ENCODE peak calls at places on chromosomes 5 and 9, in four cellular contexts. K is prostate gland, A is H1, G is body of pancreas. N is an unnamed sample. For H3K27me3 and H3K36me3, the result is how much of the 10 kb centered on the place peaks cover.

GRCh38 chr5:141716009-141716408 is 34.0 kb upstream of the ARAP3 start:
- DNase-seq in G (no peak), K (peak), A (no peak), N (no peak)

GRCh38 chr5:4576161-4576748 is 563.9 kb upstream of the ADAMTS16 start:
- DNase-seq in G (no peak), A (no peak), K (no peak), N (no peak)

GRCh38 chr9:6184749-6185645 is 30.6 kb upstream of the IL33 start:
- DNase-seq in G (peak), K (no peak), A (no peak), N (no peak)

GRCh38 chr9:93907551-93908199 is 47.5 kb downstream of the BARX1 start:
- DNase-seq in G (no peak), K (no peak), A (no peak), N (no peak)

GRCh38 chr9:129514891-129515290 is 106.0 kb downstream of the C9orf50 start:
- DNase-seq in K (no peak), G (no peak), A (no peak), N (no peak)

GRCh38 chr5:10789726-10790125 is 28.7 kb upstream of the DAP start:
- DNase-seq in G (no peak), K (no peak), A (no peak), N (no peak)

GRCh38 chr5:125823572-125823971 is 599.6 kb upstream of the GRAMD2B start:
- DNase-seq in G (no peak), K (no peak), A (no peak), N (no peak)

GRCh38 chr9:112180387-112180881 is 5.3 kb upstream of the SUSD1 start:
- DNase-seq in K (no peak), G (no peak), A (no peak), N (no peak)

GRCh38 chr9:98908897-98909634 is 34.6 kb upstream of the COL15A1 start:
- DNase-seq in A (no peak), K (no peak), G (no peak), N (no peak)

GRCh38 chr9:33719581-33720374 is 75.6 kb upstream of the PRSS3 start:
- DNase-seq in K (no peak), A (no peak), G (no peak), N (no peak)

GRCh38 chr5:103259705-103260355 is 1.3 kb downstream of the MACIR start:
- DNase-seq in A (no peak), G (no peak), K (no peak), N (no peak)

GRCh38 chr5:103258957-103259704 is 568 bp downstream of the MACIR start:
- DNase-seq in G (peak), A (no peak), K (peak), N (peak)

GRCh38 chr5:103260951-103261350 is 2.4 kb downstream of the MACIR start:
- DNase-seq in K (no peak), G (no peak), A (no peak), N (no peak)

GRCh38 chr5:103256178-103256577 is 2.4 kb upstream of the MACIR start:
- DNase-seq in A (no peak), G (peak), K (no peak), N (no peak)

GRCh38 chr5:103258368-103258956 is at the start of gene MACIR:
- DNase-seq in A (peak), K (peak), G (peak), N (peak)
- TF ChIP-seq POLR2A in A (peak), K (peak), G (peak), N (peak)

DNA sequence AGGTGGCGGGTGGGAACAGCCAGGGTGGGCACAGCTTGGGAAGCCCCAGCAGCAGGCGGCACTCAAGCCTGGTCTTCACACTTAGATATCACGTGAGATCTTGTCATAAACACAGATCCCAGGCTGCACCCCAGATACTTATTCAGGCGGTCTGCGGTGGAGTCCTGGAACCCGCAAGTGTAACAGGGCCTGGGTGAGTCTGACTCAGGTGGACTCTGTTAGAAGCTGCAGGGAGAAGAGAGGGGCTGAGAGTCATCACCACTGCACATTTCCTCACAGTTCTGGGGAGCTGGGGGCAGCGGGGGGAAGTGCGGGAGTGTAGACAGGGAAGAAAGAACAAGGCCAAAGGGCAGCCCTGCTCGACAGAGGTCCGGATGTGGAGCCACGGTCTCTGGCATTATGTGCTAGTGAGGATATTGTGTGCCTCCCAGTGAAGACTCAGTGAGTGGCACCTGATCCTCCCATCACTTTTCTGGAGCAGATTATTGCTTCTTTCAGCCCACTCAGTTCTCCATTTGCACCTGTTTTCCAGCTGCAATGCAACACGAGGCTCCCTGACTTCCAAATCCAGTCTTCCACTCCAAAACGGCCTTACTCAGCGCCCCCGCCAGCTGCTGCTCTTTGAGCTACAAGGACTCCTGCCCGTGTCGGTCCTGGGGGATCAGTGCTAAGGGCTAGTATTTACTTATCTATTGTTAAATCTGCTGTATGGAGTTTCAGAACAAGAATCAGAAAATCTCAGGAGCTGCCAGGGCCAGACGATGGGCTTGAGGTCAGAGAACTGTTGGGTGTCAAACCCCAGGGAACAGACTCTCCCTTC is 44.3 kb downstream of the OR2V1 start:
- DNase-seq in A (no peak), K (no peak), G (no peak), N (no peak)
- H3K27me3 ChIP-seq in A (under half), K (under half), G (under half), N (under half)

DNA sequence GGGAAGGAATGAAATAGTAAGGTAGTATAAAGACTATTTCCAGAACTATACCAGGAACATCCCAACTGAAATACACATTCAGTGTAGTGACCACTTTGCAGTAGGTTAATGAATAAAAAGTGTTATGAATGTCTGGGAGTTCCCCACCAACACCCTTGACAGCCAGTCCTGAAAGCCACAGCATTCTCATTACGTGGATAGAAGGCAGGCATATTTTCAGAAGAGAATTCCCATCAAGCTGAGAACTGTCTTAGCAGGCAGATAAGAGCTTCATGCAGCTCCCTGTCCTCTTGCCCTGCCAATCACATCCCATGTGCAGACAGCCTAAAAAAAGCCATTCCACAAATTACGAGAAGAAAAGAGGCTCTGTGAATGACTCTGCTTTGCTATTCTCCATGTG is 695.0 kb downstream of the DTWD2 start:
- DNase-seq in A (no peak), K (no peak), G (no peak), N (no peak)
- H3K36me3 ChIP-seq in A (under half), K (under half), G (under half), N (under half)

DNA sequence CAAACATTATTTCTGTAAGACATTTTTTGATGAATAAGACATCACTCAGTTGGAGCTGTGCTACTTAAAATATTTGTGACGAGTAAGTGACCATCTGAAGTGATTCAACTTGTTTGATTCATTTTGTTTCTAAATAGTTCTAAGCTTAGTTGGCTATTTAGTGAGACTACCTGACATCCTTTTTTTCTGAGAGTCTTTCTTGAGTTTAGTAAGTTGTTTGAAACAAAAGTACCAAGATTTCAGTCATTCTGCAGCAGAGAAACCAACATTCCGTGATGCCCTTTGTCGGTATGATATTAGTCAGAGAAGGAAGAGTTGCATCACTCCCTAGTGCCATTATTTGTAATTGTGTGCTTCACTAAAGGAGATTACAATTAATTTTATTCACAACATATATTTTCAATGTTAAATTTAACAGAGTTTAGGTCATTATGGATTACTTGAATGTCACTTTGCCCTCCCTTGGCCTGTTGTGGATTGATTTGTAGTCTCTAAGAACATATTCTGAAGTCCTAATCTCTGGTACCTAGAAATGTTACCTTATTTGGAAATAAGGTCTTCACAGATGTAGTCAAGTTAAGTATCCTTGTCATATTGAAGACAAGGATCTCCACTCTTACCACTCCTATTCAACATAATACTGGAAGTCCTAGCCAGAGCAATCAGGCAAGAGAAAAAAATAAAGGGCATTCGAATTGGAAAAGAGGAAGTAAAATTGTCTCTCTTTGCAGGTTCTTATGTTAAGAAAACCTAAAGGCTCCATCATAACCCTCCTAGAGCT is 212.2 kb downstream of the PCSK1 start:
- DNase-seq in G (no peak), K (no peak), A (no peak), N (no peak)
- TF ChIP-seq POLR2A in G (no peak), K (no peak), A (no peak), N (no peak)

DNA sequence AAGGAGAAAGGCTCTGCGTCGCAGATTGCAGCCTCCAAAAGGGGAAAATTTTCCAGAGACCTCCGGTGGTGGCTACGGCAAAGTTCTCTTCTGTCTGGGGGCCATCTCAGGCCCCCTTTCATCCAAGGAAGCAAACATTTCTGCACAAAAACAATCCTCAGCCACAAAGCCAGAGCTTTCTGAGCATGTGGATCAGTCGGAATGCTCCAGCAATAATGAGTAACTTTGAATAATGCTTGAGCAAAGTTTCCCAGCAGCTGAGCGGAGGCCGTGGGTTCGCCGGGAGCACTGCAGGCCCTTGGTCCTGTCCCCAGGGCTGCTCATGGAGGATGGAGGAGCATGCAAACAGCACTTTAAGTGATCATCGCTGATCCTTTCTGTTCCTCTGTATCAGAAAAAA is 60.2 kb upstream of the UNC5A start:
- DNase-seq in G (no peak), A (no peak), K (no peak), N (no peak)
- H3K27me3 ChIP-seq in G (under half), A (under half), K (under half), N (under half)

GRCh38 chr9:38259519-38260218 is 132.8 kb upstream of the ALDH1B1 start:
- DNase-seq in G (no peak), A (no peak), K (no peak), N (no peak)
- H3K36me3 ChIP-seq in G (under half), A (under half), K (under half), N (under half)

GRCh38 chr9:122936464-122936863 is 4.4 kb upstream of the RABGAP1 start:
- DNase-seq in G (no peak), K (no peak), A (no peak), N (no peak)

GRCh38 chr9:122930933-122931850 is at the start of gene ZBTB26:
- DNase-seq in K (peak), G (peak), A (peak), N (peak)

GRCh38 chr9:122930541-122930932 is 775 bp downstream of the ZBTB26 start:
- DNase-seq in A (no peak), G (no peak), K (no peak), N (no peak)

GRCh38 chr9:122929803-122930354 is 1.4 kb downstream of the ZBTB26 start:
- DNase-seq in K (no peak), A (no peak), G (no peak), N (no peak)

DNA sequence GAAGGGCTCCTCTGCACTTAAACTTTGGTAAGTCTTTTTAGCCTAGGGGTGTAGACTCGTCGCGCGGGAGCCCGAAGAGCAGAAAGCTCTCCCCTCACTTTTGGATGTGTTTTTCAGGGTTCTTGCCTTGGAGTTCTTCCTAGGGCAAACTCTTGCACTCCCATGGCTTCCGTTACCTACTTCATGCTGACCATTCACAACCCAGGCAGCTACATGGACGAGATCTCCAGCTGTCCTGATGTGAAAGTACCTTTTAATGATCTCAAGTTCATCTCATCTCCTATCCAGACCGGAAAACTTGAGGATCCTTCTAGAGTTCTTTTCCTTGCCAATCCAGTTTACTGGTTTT is 513 bp upstream of the ZBTB26 start:
- DNase-seq in G (no peak), A (no peak), K (no peak), N (no peak)
- TF ChIP-seq POLR2A in G (no peak), A (no peak), K (no peak), N (no peak)

DNA sequence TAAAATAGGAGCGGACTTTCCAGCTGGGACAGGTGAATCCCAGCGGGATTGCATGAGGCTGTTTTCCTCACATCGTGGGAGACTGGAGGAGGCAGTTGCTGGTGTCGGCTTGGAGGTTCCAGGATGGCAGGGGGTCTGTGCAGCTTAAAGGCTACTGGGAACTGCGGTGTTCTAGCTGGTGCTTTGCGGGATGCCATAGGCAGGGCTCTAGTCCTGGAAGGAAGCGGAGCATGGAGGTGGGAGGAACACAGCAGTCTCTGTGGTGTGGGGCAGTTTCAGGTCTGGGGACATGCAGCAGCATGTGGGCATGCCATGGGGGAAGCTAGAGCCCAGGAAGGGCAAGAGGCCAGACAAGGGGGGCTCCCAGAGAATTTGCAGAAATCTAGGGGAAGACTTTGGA is 141.5 kb downstream of the NSG2 start:
- DNase-seq in G (no peak), K (no peak), A (no peak), N (no peak)
- H3K27me3 ChIP-seq in G (under half), K (under half), A (under half), N (under half)

DNA sequence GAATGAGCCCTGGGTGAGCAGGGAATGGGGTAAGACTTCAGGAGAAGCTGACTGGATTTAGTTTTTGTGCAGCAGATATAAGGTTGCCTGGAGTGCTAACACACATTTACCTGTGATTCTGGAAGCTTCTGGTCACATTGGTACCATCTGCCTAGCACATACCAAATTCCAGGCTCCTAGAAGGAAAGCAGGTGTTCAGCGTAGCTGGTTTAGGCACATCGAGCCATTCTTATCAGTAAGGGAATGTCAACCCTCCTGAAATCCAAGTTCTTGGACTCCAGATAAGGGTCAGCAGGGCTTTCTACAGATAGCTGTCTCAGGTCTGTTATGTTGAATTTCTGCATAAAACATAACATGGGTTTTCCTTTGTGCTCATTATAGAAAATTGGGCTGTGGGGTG is 10.3 kb downstream of the TCERG1 start:
- DNase-seq in A (no peak), K (no peak), G (no peak), N (no peak)
- H3K36me3 ChIP-seq in A (half or more), K (under half), G (under half), N (half or more)

N was measured in gastrocnemius medialis.